ENCODE peak calls at places on chromosomes 5 and 9, in ten cellular contexts. One of them, this sample, is unnamed.

GRCh38 chr9:130555968-130556367 is 23.4 kb upstream of the FUBP3 start:
- DNase-seq in K562: no peak
- DNase-seq in stomach: no peak
- DNase-seq in A549: no peak
- DNase-seq in suprapubic skin: no peak
- DNase-seq in mesenchymal stem cell: no peak
- DNase-seq in GM23248: peak; percentile 53
- DNase-seq in SJSA1: no peak
- DNase-seq in transverse colon: no peak
- DNase-seq in heart left ventricle: no peak
- DNase-seq in this sample: no peak

GRCh38 chr9:132854832-132855231 is 23.3 kb downstream of the AK8 start:
- DNase-seq in heart left ventricle: no peak
- DNase-seq in mesenchymal stem cell: no peak
- DNase-seq in stomach: no peak
- DNase-seq in A549: no peak
- DNase-seq in K562: no peak
- DNase-seq in suprapubic skin: no peak
- DNase-seq in GM23248: no peak
- DNase-seq in SJSA1: no peak
- DNase-seq in transverse colon: no peak
- DNase-seq in this sample: no peak

GRCh38 chr9:104287255-104287872 is 193.3 kb downstream of the SMC2 start:
- DNase-seq in GM23248: no peak
- DNase-seq in A549: no peak
- DNase-seq in stomach: no peak
- DNase-seq in transverse colon: no peak
- DNase-seq in K562: no peak
- DNase-seq in heart left ventricle: no peak
- DNase-seq in mesenchymal stem cell: no peak
- DNase-seq in SJSA1: no peak
- DNase-seq in suprapubic skin: no peak
- DNase-seq in this sample: no peak

GRCh38 chr9:91894023-91894422 is 56.0 kb downstream of the ROR2 start:
- DNase-seq in mesenchymal stem cell: no peak
- DNase-seq in stomach: no peak
- DNase-seq in K562: no peak
- DNase-seq in GM23248: no peak
- DNase-seq in suprapubic skin: no peak
- DNase-seq in A549: no peak
- DNase-seq in heart left ventricle: no peak
- DNase-seq in transverse colon: no peak
- DNase-seq in SJSA1: no peak
- DNase-seq in this sample: no peak

GRCh38 chr9:109401169-109401989 is 80.5 kb upstream of the EPB41L4B start:
- DNase-seq in stomach: peak; percentile 80
- DNase-seq in transverse colon: peak; percentile 59
- DNase-seq in A549: peak; percentile 67
- DNase-seq in heart left ventricle: peak; percentile 32
- DNase-seq in suprapubic skin: no peak
- DNase-seq in GM23248: peak; percentile 74
- DNase-seq in K562: peak; percentile 75
- DNase-seq in mesenchymal stem cell: peak; percentile 39
- DNase-seq in SJSA1: peak; percentile 57
- DNase-seq in this sample: no peak

GRCh38 chr9:37293664-37294524 is 128.6 kb upstream of the GRHPR start:
- DNase-seq in A549: no peak
- DNase-seq in SJSA1: no peak
- DNase-seq in heart left ventricle: no peak
- DNase-seq in mesenchymal stem cell: peak; percentile 51
- DNase-seq in transverse colon: no peak
- DNase-seq in GM23248: peak; percentile 58
- DNase-seq in suprapubic skin: no peak
- DNase-seq in K562: no peak
- DNase-seq in stomach: no peak
- DNase-seq in this sample: no peak

GRCh38 chr5:62306494-62307363 is 723 bp downstream of the KIF2A start:
- DNase-seq in mesenchymal stem cell: peak; percentile 67
- DNase-seq in stomach: peak; percentile 38
- DNase-seq in A549: peak; percentile 33
- DNase-seq in suprapubic skin: peak; percentile 82
- DNase-seq in transverse colon: peak; percentile 49
- DNase-seq in SJSA1: peak; percentile 54
- DNase-seq in heart left ventricle: peak; percentile 32
- DNase-seq in K562: peak; percentile 65
- DNase-seq in GM23248: peak; percentile 74
- DNase-seq in this sample: peak; percentile 28

GRCh38 chr5:175347027-175347426 is 97.0 kb downstream of the DRD1 start:
- DNase-seq in transverse colon: no peak
- DNase-seq in suprapubic skin: no peak
- DNase-seq in heart left ventricle: no peak
- DNase-seq in stomach: no peak
- DNase-seq in GM23248: peak; percentile 9
- DNase-seq in mesenchymal stem cell: no peak
- DNase-seq in K562: no peak
- DNase-seq in SJSA1: peak; percentile 97
- DNase-seq in A549: no peak
- DNase-seq in this sample: no peak

GRCh38 chr5:148972958-148973357 is 89.9 kb downstream of the SH3TC2 start:
- DNase-seq in stomach: peak; percentile 35
- DNase-seq in SJSA1: peak; percentile 93
- DNase-seq in mesenchymal stem cell: peak; percentile 97
- DNase-seq in GM23248: peak; percentile 96
- DNase-seq in transverse colon: no peak
- DNase-seq in K562: no peak
- DNase-seq in heart left ventricle: peak; percentile 54
- DNase-seq in suprapubic skin: no peak
- DNase-seq in A549: peak; percentile 79
- DNase-seq in this sample: no peak

GRCh38 chr5:148970876-148971275 is 92.0 kb downstream of the SH3TC2 start:
- DNase-seq in mesenchymal stem cell: no peak
- DNase-seq in K562: no peak
- DNase-seq in stomach: no peak
- DNase-seq in heart left ventricle: no peak
- DNase-seq in GM23248: no peak
- DNase-seq in transverse colon: no peak
- DNase-seq in SJSA1: no peak
- DNase-seq in suprapubic skin: no peak
- DNase-seq in A549: no peak
- DNase-seq in this sample: no peak

GRCh38 chr5:148974638-148975330 is 88.1 kb downstream of the SH3TC2 start:
- DNase-seq in GM23248: no peak
- DNase-seq in A549: no peak
- DNase-seq in mesenchymal stem cell: no peak
- DNase-seq in heart left ventricle: no peak
- DNase-seq in K562: no peak
- DNase-seq in stomach: no peak
- DNase-seq in transverse colon: no peak
- DNase-seq in suprapubic skin: no peak
- DNase-seq in SJSA1: peak; percentile 58
- DNase-seq in this sample: no peak

GRCh38 chr5:148972396-148972795 is 90.5 kb downstream of the SH3TC2 start:
- DNase-seq in GM23248: no peak
- DNase-seq in heart left ventricle: no peak
- DNase-seq in stomach: no peak
- DNase-seq in A549: no peak
- DNase-seq in SJSA1: no peak
- DNase-seq in mesenchymal stem cell: no peak
- DNase-seq in K562: no peak
- DNase-seq in suprapubic skin: no peak
- DNase-seq in transverse colon: no peak
- DNase-seq in this sample: no peak

DNA sequence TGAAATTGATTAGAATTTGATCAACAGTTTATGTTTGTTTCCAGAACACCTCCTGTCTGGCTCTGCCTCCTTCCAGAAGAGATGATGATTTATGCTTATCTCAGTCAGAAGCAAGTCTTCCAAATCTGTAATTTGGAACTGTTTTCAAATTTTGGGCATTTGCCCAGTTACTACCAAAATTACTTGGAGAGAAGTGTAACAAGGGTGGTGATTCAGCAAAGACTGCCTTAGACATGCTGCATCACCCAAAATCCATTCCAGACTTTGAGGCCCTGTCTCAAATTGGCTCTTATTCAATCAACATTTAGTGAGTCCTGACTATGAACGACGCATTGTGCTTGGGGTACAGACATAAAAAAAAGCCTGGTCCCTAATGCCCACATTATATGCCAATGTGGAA is 89.4 kb downstream of the SH3TC2 start:
- DNase-seq in A549: no peak
- DNase-seq in SJSA1: no peak
- DNase-seq in transverse colon: no peak
- DNase-seq in suprapubic skin: no peak
- DNase-seq in stomach: no peak
- DNase-seq in K562: no peak
- DNase-seq in GM23248: peak; percentile 70
- DNase-seq in mesenchymal stem cell: no peak
- DNase-seq in heart left ventricle: no peak
- DNase-seq in this sample: no peak
- H3K4me1 ChIP-seq in A549: peaks cover 22% of the 10 kb centered on the region
- H3K4me1 ChIP-seq in SJSA1: peaks cover 80% of the 10 kb centered on the region
- H3K4me1 ChIP-seq in transverse colon: peaks cover 29% of the 10 kb centered on the region
- H3K4me1 ChIP-seq in suprapubic skin: peaks cover 86% of the 10 kb centered on the region
- H3K4me1 ChIP-seq in stomach: peaks cover 40% of the 10 kb centered on the region
- H3K4me1 ChIP-seq in K562: no peaks in the 10 kb centered on the region
- H3K4me1 ChIP-seq in GM23248: peaks cover 24% of the 10 kb centered on the region
- H3K4me1 ChIP-seq in mesenchymal stem cell: peaks cover 17% of the 10 kb centered on the region
- H3K4me1 ChIP-seq in heart left ventricle: peaks cover 29% of the 10 kb centered on the region
- H3K4me1 ChIP-seq in this sample: no peaks in the 10 kb centered on the region

GRCh38 chr9:137965177-137965795 is 87.7 kb downstream of the CACNA1B start:
- DNase-seq in GM23248: no peak
- DNase-seq in transverse colon: no peak
- DNase-seq in suprapubic skin: peak; percentile 54
- DNase-seq in SJSA1: no peak
- DNase-seq in mesenchymal stem cell: no peak
- DNase-seq in K562: no peak
- DNase-seq in heart left ventricle: no peak
- DNase-seq in stomach: peak; percentile 17
- DNase-seq in A549: no peak
- DNase-seq in this sample: no peak

GRCh38 chr9:137969008-137969407 is 91.4 kb downstream of the CACNA1B start:
- DNase-seq in stomach: peak; percentile 20
- DNase-seq in SJSA1: no peak
- DNase-seq in heart left ventricle: no peak
- DNase-seq in K562: no peak
- DNase-seq in suprapubic skin: peak; percentile 48
- DNase-seq in GM23248: no peak
- DNase-seq in transverse colon: no peak
- DNase-seq in A549: no peak
- DNase-seq in mesenchymal stem cell: no peak
- DNase-seq in this sample: no peak

GRCh38 chr9:137969685-137970084 is 92.1 kb downstream of the CACNA1B start:
- DNase-seq in SJSA1: no peak
- DNase-seq in suprapubic skin: no peak
- DNase-seq in transverse colon: no peak
- DNase-seq in stomach: peak; percentile 16
- DNase-seq in mesenchymal stem cell: no peak
- DNase-seq in A549: no peak
- DNase-seq in GM23248: no peak
- DNase-seq in K562: no peak
- DNase-seq in heart left ventricle: no peak
- DNase-seq in this sample: no peak

GRCh38 chr9:137968235-137968634 is 90.7 kb downstream of the CACNA1B start:
- DNase-seq in heart left ventricle: no peak
- DNase-seq in stomach: peak; percentile 24
- DNase-seq in mesenchymal stem cell: no peak
- DNase-seq in K562: peak; percentile 11
- DNase-seq in A549: peak; percentile 29
- DNase-seq in transverse colon: no peak
- DNase-seq in SJSA1: no peak
- DNase-seq in GM23248: no peak
- DNase-seq in suprapubic skin: peak; percentile 78
- DNase-seq in this sample: no peak

DNA sequence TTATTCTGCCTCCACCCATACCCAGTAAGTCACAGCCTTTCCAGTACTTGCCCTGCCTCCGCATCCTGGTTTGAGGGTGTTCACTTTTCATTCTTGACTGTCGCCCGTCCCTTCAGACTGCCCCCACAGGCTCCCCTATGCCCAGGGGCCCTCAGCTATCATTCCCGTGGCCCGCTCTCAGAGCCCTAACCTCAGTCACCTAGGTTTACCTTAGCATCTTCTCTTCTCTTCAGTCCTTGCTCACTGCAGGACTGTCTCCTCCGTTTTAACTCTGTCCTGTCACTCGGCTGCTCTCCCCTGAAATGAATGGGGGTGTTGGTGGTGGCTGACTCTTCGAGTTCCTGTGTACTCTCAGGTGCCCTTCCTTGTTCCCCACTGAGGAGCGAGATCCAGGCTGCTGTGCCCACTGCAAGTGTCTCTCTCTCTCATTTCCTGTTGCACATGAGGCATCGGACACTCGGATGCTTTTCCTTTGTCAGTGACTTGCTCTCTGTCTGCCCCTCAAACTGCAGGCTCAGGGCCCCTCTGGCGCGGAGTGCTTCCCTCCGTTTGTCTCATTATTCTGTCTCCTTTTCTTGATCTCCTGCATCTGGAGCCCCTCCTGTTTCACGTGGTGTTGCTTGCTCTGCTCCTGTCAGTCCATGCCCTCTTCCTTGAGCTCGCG is 89.8 kb downstream of the CACNA1B start:
- DNase-seq in SJSA1: no peak
- DNase-seq in A549: no peak
- DNase-seq in suprapubic skin: peak; percentile 71
- DNase-seq in mesenchymal stem cell: no peak
- DNase-seq in K562: no peak
- DNase-seq in transverse colon: no peak
- DNase-seq in stomach: peak; percentile 11
- DNase-seq in GM23248: no peak
- DNase-seq in heart left ventricle: no peak
- DNase-seq in this sample: no peak
- H3K9me3 ChIP-seq in SJSA1: no peaks in the 10 kb centered on the region
- H3K9me3 ChIP-seq in A549: no peaks in the 10 kb centered on the region
- H3K9me3 ChIP-seq in suprapubic skin: peaks cover 4% of the 10 kb centered on the region
- H3K9me3 ChIP-seq in mesenchymal stem cell: peaks cover 10% of the 10 kb centered on the region
- H3K9me3 ChIP-seq in K562: no peaks in the 10 kb centered on the region
- H3K9me3 ChIP-seq in transverse colon: no peaks in the 10 kb centered on the region
- H3K9me3 ChIP-seq in stomach: peaks cover 4% of the 10 kb centered on the region
- H3K9me3 ChIP-seq in GM23248: no peaks in the 10 kb centered on the region
- H3K9me3 ChIP-seq in heart left ventricle: peaks cover 7% of the 10 kb centered on the region
- H3K9me3 ChIP-seq in this sample: no peaks in the 10 kb centered on the region

DNA sequence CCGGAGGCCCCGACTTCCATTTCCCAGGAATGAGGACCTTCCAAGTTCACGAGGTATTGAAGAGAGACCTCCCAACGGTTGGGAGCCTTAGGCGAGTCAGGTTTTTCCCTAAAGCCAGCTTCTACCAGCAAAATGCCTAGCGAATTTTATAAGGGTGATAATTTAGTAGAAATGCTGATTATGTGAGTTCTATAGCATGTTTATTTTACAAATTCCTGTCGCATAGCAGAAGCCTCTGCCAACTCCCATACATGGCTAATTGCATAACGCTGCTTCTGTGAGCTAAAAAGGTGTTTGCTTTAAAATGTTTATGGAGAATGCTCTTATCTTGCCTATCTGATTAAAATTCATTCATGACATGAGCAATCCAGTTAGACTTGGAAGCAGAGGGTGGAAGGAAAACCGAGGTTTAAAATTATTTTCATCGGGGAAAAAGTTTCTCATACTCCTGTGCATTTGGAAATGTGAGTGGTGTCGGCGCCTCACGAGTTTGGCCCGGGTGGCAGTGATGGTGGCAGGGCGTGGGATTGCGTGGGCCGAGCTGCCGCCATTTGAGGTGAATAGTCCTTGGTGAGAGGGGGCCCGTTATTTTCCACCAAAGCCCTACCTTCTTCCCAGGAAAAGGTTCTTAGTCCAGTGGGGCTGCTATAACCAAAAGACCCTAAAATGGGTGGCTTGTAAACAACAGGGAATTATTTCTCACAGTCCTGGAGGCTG is 104.4 kb upstream of the FCN2 start:
- DNase-seq in transverse colon: no peak
- DNase-seq in SJSA1: no peak
- DNase-seq in suprapubic skin: no peak
- DNase-seq in A549: no peak
- DNase-seq in K562: no peak
- DNase-seq in GM23248: no peak
- DNase-seq in stomach: no peak
- DNase-seq in heart left ventricle: no peak
- DNase-seq in mesenchymal stem cell: peak; percentile 64
- DNase-seq in this sample: no peak
- H3K27ac ChIP-seq in transverse colon: no peak overlapping the region
- H3K27ac ChIP-seq in SJSA1: peak overlapping the region; percentile 97
- H3K27ac ChIP-seq in suprapubic skin: no peak overlapping the region
- H3K27ac ChIP-seq in A549: no peak overlapping the region
- H3K27ac ChIP-seq in K562: no peak overlapping the region
- H3K27ac ChIP-seq in GM23248: no peak overlapping the region
- H3K27ac ChIP-seq in stomach: no peak overlapping the region
- H3K27ac ChIP-seq in heart left ventricle: no peak overlapping the region
- H3K27ac ChIP-seq in mesenchymal stem cell: peak overlapping the region; percentile 68
- H3K27ac ChIP-seq in this sample: no peak overlapping the region

GRCh38 chr9:136525841-136526499 is 19.9 kb downstream of the NOTCH1 start:
- DNase-seq in K562: no peak
- DNase-seq in stomach: peak; percentile 38
- DNase-seq in heart left ventricle: peak; percentile 55
- DNase-seq in SJSA1: no peak
- DNase-seq in A549: no peak
- DNase-seq in transverse colon: peak; percentile 62
- DNase-seq in mesenchymal stem cell: no peak
- DNase-seq in GM23248: no peak
- DNase-seq in suprapubic skin: no peak
- DNase-seq in this sample: no peak

GRCh38 chr9:136522354-136523237 is 23.3 kb downstream of the NOTCH1 start:
- DNase-seq in SJSA1: no peak
- DNase-seq in K562: no peak
- DNase-seq in stomach: no peak
- DNase-seq in transverse colon: peak; percentile 49
- DNase-seq in A549: no peak
- DNase-seq in suprapubic skin: no peak
- DNase-seq in heart left ventricle: no peak
- DNase-seq in GM23248: no peak
- DNase-seq in mesenchymal stem cell: no peak
- DNase-seq in this sample: no peak

GRCh38 chr9:136527131-136527530 is 18.7 kb downstream of the NOTCH1 start:
- DNase-seq in K562: no peak
- DNase-seq in A549: no peak
- DNase-seq in heart left ventricle: no peak
- DNase-seq in transverse colon: no peak
- DNase-seq in SJSA1: no peak
- DNase-seq in GM23248: no peak
- DNase-seq in stomach: no peak
- DNase-seq in mesenchymal stem cell: no peak
- DNase-seq in suprapubic skin: no peak
- DNase-seq in this sample: no peak

GRCh38 chr9:136526625-136527066 is 19.2 kb downstream of the NOTCH1 start:
- DNase-seq in transverse colon: peak; percentile 86
- DNase-seq in A549: no peak
- DNase-seq in suprapubic skin: no peak
- DNase-seq in heart left ventricle: peak; percentile 56
- DNase-seq in K562: no peak
- DNase-seq in stomach: peak; percentile 57
- DNase-seq in mesenchymal stem cell: no peak
- DNase-seq in GM23248: no peak
- DNase-seq in SJSA1: no peak
- DNase-seq in this sample: no peak

GRCh38 chr9:136525207-136525606 is 20.6 kb downstream of the NOTCH1 start:
- DNase-seq in K562: no peak
- DNase-seq in heart left ventricle: no peak
- DNase-seq in stomach: no peak
- DNase-seq in transverse colon: no peak
- DNase-seq in suprapubic skin: no peak
- DNase-seq in GM23248: no peak
- DNase-seq in A549: no peak
- DNase-seq in mesenchymal stem cell: no peak
- DNase-seq in SJSA1: no peak
- DNase-seq in this sample: no peak
- H3K4me1 ChIP-seq in K562: no peaks in the 10 kb centered on the region
- H3K4me1 ChIP-seq in heart left ventricle: peaks cover 50% of the 10 kb centered on the region
- H3K4me1 ChIP-seq in stomach: peaks cover 61% of the 10 kb centered on the region
- H3K4me1 ChIP-seq in transverse colon: peaks cover 98% of the 10 kb centered on the region
- H3K4me1 ChIP-seq in suprapubic skin: peaks cover 51% of the 10 kb centered on the region
- H3K4me1 ChIP-seq in GM23248: no peaks in the 10 kb centered on the region
- H3K4me1 ChIP-seq in A549: peaks cover 60% of the 10 kb centered on the region
- H3K4me1 ChIP-seq in mesenchymal stem cell: peaks cover 76% of the 10 kb centered on the region
- H3K4me1 ChIP-seq in SJSA1: no peaks in the 10 kb centered on the region
- H3K4me1 ChIP-seq in this sample: peaks cover 14% of the 10 kb centered on the region